ENCODE peak calls at places on chromosomes 4 and X, in nine cellular contexts. Y is OCI-LY7, D is fibroblast of mammary gland, N is breast epithelium, K is neural progenitor cell, I is bronchial epithelial cell, O is nephron progenitor cell, X is kidney epithelial cell, W is fibroblast of pulmonary artery. Z is an unnamed sample.

GRCh38 chr4:56689661-56690060 is 8.6 kb upstream of the HOPX start:
- DNase-seq in W (no peak), I (no peak), N (no peak), D (no peak), Y (no peak), O (no peak), X (no peak), K (peak), Z (no peak)

GRCh38 chr4:180766903-180767302 is 1476.3 kb upstream of the TENM3 start:
- DNase-seq in I (no peak), W (no peak), X (no peak), O (no peak), Y (no peak), N (no peak), K (peak), D (no peak), Z (no peak)

GRCh38 chr4:11724731-11725130 is 296.0 kb upstream of the HS3ST1 start:
- DNase-seq in W (peak), X (no peak), I (peak), O (no peak), K (no peak), D (peak), Y (no peak), N (no peak), Z (no peak)

GRCh38 chr4:185600801-185601200 is 65.5 kb upstream of the PDLIM3 start:
- DNase-seq in X (no peak), N (no peak), W (no peak), D (no peak), Y (no peak), K (no peak), I (no peak), O (no peak), Z (no peak)

GRCh38 chr4:133320576-133321170 is 171.6 kb downstream of the PCDH10 start:
- DNase-seq in Y (peak), O (peak), X (no peak), K (peak), W (peak), I (peak), N (no peak), D (peak), Z (no peak)

GRCh38 chr4:2788532-2789103 is 4.3 kb upstream of the SH3BP2 start:
- DNase-seq in X (no peak), N (no peak), W (no peak), O (no peak), Y (no peak), D (no peak), K (no peak), I (no peak), Z (peak)

GRCh38 chr4:39529534-39529933 is 2.3 kb upstream of the UGDH start:
- DNase-seq in O (no peak), X (no peak), N (no peak), D (no peak), K (no peak), Y (no peak), W (no peak), I (no peak), Z (no peak)

GRCh38 chr4:23242962-23243361 is 550.2 kb downstream of the GBA3 start:
- DNase-seq in I (no peak), N (no peak), D (no peak), X (no peak), Y (no peak), K (no peak), O (no peak), W (no peak), Z (no peak)

GRCh38 chrX:75603833-75604232 is 81.0 kb upstream of the ZDHHC15 start:
- DNase-seq in N (no peak), I (peak), O (no peak), Y (peak), D (peak), K (peak), W (peak), X (no peak), Z (no peak)

GRCh38 chr4:102693266-102693850 is 67.4 kb downstream of the MANBA start:
- DNase-seq in K (no peak), I (peak), O (no peak), W (no peak), N (no peak), Y (no peak), D (no peak), X (no peak), Z (no peak)

GRCh38 chrX:35590210-35590609 is 207.9 kb upstream of the MAGEB16 start:
- DNase-seq in D (no peak), W (no peak), K (no peak), O (no peak), N (no peak), Y (no peak), I (no peak), X (no peak), Z (no peak)

GRCh38 chrX:96372313-96373046 is 312.2 kb upstream of the DIAPH2 start:
- DNase-seq in N (no peak), K (peak), O (peak), Y (peak), W (peak), X (no peak), D (peak), I (peak), Z (no peak)

GRCh38 chrX:138847930-138848329 is 136.4 kb upstream of the FGF13 start:
- DNase-seq in D (peak), O (no peak), N (no peak), X (no peak), Y (no peak), I (peak), K (no peak), W (peak), Z (no peak)

GRCh38 chr4:86543560-86544312 is 50.4 kb upstream of the PTPN13 start:
- DNase-seq in K (peak), O (no peak), N (no peak), D (no peak), I (no peak), Y (no peak), X (peak), W (peak), Z (no peak)

GRCh38 chrX:29461039-29461438 is 754.3 kb upstream of the MAGEB2 start:
- DNase-seq in D (peak), O (no peak), I (peak), W (no peak), N (no peak), X (no peak), K (no peak), Y (no peak), Z (no peak)

GRCh38 chr4:54085284-54085683 is 14.7 kb upstream of the GSX2 start:
- DNase-seq in I (peak), K (no peak), N (no peak), W (peak), X (peak), D (peak), Y (no peak), O (no peak), Z (no peak)

GRCh38 chrX:95703696-95704095 is 980.9 kb upstream of the DIAPH2 start:
- DNase-seq in D (peak), X (no peak), O (no peak), K (no peak), Y (no peak), I (peak), W (peak), N (no peak), Z (no peak)

GRCh38 chrX:131762802-131763234 is 218.9 kb downstream of the OR13H1 start:
- DNase-seq in X (no peak), Y (no peak), D (peak), W (no peak), N (no peak), O (no peak), I (no peak), K (no peak), Z (no peak)
- TF ChIP-seq CTCF in X (peak), Y (no peak), D (peak), W (no peak), N (no peak), O (no peak), I (no peak), K (no peak), Z (no peak)

GRCh38 chr4:142282870-142283431 is 563.1 kb downstream of the INPP4B start:
- DNase-seq in W (no peak), O (peak), Y (peak), K (peak), N (no peak), X (no peak), D (peak), I (no peak), Z (no peak)
- TF ChIP-seq CTCF in W (peak), O (peak), Y (peak), K (peak), N (no peak), X (no peak), D (peak), I (peak), Z (peak)

GRCh38 chr4:112296949-112297483 is at the start of gene ALPK1:
- DNase-seq in Y (peak), D (peak), N (no peak), O (no peak), X (peak), W (peak), K (no peak), I (peak), Z (no peak)
- TF ChIP-seq CTCF in Y (no peak), D (no peak), N (no peak), O (no peak), X (no peak), W (no peak), K (no peak), I (no peak), Z (no peak)

GRCh38 chr4:6008092-6008551 is 10.1 kb downstream of the C4orf50 start:
- DNase-seq in Y (no peak), X (no peak), D (no peak), K (peak), N (peak), I (no peak), W (no peak), O (peak), Z (no peak)
- TF ChIP-seq CTCF in Y (no peak), X (no peak), D (no peak), K (peak), N (no peak), I (no peak), W (no peak), O (no peak), Z (no peak)

DNA sequence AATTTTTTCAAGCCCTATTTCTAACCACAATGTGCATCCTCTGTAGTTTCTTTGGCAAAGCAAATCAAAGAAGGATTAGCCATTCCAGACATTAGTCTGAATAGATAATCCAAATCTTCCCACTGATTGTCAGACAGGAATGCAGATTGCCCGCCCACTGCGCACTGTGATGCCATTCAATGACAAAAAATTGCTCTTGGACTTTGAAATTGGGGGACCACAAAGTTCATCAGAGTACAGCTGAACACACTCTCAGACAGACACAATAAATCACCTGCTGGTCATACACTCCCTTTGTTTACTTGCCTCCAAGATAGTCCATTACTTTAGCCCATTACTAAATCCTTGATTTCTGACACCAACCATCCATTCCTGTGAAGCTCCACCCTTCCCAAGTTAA is 216.5 kb upstream of the DKK2 start:
- DNase-seq in X (no peak), I (no peak), O (no peak), N (no peak), W (no peak), K (peak), Y (no peak), D (no peak), Z (no peak)
- TF ChIP-seq CTCF in X (no peak), I (no peak), O (no peak), N (no peak), W (no peak), K (no peak), Y (no peak), D (no peak), Z (no peak)

DNA sequence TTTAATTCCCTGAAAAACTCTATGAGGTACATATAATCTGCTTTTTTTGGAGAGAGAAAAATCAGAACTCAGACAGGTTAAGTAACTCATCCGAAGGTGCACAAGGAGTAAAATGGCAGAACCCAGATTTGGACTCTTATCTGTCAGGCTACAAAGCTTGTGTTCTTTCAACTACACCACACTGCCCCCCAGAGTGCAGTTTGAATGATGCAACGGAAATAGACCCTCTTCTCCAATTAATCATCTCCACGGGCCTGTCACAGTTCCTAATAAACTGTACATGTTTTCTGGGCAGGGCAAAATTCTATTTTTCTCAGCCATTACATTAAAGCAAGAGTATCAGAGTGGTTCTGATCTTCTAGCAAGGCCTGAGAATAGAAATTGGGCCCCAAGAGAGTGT is 35.3 kb upstream of the DCX start:
- DNase-seq in N (no peak), I (peak), Y (peak), D (peak), W (peak), O (peak), X (no peak), K (peak), Z (no peak)
- TF ChIP-seq CTCF in N (no peak), I (no peak), Y (peak), D (peak), W (no peak), O (peak), X (peak), K (peak), Z (peak)

GRCh38 chrX:136339702-136340101 is 38.9 kb downstream of the ADGRG4 start:
- DNase-seq in K (no peak), I (no peak), W (no peak), N (no peak), D (no peak), O (no peak), Y (no peak), X (no peak), Z (no peak)

DNA sequence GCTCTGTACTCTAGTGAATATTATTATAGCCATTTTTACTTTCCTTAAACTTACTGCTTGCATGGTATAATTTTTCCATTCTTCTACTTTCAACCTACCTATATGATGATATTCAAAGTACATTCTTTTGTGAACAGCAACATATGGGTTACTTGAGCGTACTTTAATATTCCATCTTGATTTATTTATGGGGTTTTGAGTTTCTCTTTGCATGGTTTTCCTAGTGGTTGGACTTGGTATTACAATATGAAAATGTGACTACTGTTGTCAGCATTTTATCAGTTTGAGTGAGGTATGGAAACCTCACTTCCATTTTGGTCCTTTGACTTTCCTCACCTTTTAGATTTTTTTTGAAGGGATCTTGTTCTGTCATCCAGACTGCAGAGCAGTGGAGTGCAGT is 35.9 kb downstream of the ADGRG4 start:
- DNase-seq in Y (peak), K (no peak), W (no peak), O (no peak), N (no peak), D (peak), I (no peak), X (no peak), Z (no peak)
- TF ChIP-seq CTCF in Y (peak), K (peak), W (peak), O (peak), N (no peak), D (peak), I (peak), X (peak), Z (peak)

DNA sequence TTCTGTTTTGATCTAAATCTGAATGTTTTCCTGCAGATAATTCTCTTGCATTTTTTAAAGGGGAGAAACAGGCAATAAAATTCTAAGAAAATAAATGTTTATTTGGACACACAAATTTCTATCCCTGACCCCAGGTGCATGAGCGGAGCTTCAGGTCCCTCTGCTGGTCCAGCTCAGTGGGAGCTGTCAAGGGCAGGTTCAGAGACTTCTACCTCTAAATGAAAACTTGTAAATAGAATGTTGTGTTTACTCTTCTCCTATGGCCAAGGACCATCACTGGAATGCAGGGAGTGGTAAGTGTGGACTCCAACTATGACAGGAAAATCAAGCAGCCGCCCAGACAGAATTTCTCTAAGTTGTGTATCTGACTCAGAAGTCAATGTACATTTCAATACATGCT is 148.6 kb upstream of the TTC29 start:
- DNase-seq in X (no peak), K (no peak), I (no peak), D (no peak), N (no peak), W (no peak), O (no peak), Y (no peak), Z (no peak)
- TF ChIP-seq CTCF in X (peak), K (peak), I (peak), D (no peak), N (no peak), W (peak), O (no peak), Y (no peak), Z (peak)

DNA sequence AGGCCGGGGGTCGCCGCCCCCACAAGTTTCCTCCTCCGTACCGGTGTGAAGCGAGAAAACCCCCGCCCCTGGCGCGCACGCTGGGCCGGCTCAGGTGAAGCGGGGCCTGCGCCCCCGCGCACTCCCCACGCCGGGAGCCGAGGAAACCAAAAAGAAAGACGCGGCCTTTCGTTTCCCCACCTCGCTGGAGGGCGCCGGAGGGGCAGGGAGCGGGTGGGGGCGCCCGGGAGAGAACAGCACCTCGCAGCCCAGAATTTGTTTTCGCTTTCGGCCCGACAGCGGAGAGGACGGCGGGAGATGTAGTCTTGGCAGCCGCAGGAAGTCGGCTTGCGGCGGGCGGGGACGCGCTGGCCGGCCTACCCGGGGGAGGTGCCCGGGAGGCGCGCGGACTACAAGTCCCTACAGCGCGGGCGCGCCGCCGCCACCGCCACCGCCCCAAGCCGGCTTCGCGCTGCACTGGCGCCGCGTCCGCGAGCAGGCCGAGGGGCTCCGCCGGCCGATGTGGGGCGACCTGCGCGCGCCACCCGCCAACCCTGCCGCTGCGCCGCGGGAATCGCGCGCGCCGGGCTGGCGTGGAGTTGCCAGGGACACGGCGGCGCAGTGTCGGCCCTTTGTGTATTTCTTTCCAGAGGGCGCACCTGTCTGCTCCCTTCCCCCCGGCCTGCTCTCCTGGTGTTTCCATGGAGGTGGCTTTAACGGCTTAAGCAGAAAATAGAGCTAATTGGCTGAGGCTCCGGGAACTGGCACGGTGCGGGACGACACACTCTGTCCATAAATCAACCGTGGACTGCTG is at the start of gene OTUD4:
- DNase-seq in I (peak), D (peak), N (peak), K (peak), W (peak), X (peak), O (peak), Y (peak), Z (peak)
- TF ChIP-seq CTCF in I (peak), D (no peak), N (no peak), K (peak), W (no peak), X (peak), O (no peak), Y (peak), Z (peak)

Z was measured in chondrocyte.